ENCODE peak calls at places on chromosomes 1 and 21, in four cellular contexts. C is GM20000, E is WTC11, A is endothelial cell. G is an unnamed sample.

GRCh38 chr1:2544875-2545638 is 11.1 kb upstream of the TNFRSF14 start:
- DNase-seq in C (no peak), E (no peak), A (no peak), G (peak; percentile 52)

GRCh38 chr1:171984850-171985485 is 143.7 kb downstream of the DNM3 start:
- DNase-seq in C (peak; percentile 33), E (no peak), A (no peak), G (no peak)

GRCh38 chr1:29753771-29754607 is 517.7 kb downstream of the PTPRU start:
- DNase-seq in C (no peak), E (no peak), A (no peak), G (peak; percentile 35)

GRCh38 chr21:21210552-21210951 is 212.3 kb downstream of the NCAM2 start:
- DNase-seq in C (no peak), E (no peak), A (no peak), G (no peak)

GRCh38 chr1:905811-906531 is 17.8 kb upstream of the SAMD11 start:
- DNase-seq in C (peak; percentile 37), E (no peak), A (no peak), G (peak; percentile 14)

GRCh38 chr1:203668401-203668800 is 41.8 kb downstream of the ATP2B4 start:
- DNase-seq in C (no peak), E (no peak), A (no peak), G (peak; percentile 26)

GRCh38 chr1:230144010-230144614 is 77.1 kb downstream of the GALNT2 start:
- DNase-seq in C (no peak), E (no peak), A (no peak), G (no peak)

GRCh38 chr1:85318217-85318616 is 41.8 kb upstream of the BCL10 start:
- DNase-seq in C (no peak), E (no peak), A (no peak), G (no peak)

GRCh38 chr1:93576346-93576745 is 105.3 kb downstream of the BCAR3 start:
- DNase-seq in C (no peak), E (no peak), A (no peak), G (no peak)

GRCh38 chr1:194104247-194104844 is 917.9 kb upstream of the B3GALT2 start:
- DNase-seq in C (no peak), E (no peak), A (no peak), G (peak; percentile 52)

GRCh38 chr1:55378582-55378981 is 163.4 kb upstream of the USP24 start:
- DNase-seq in C (peak; percentile 16), E (peak; percentile 77), A (peak; percentile 59), G (peak; percentile 64)

GRCh38 chr1:154750681-154751665 is 119.1 kb downstream of the KCNN3 start:
- DNase-seq in C (no peak), E (no peak), A (no peak), G (peak; percentile 61)

GRCh38 chr21:21007606-21008005 is 9.4 kb downstream of the NCAM2 start:
- DNase-seq in C (no peak), E (no peak), A (no peak), G (no peak)

GRCh38 chr1:37923551-37923889 is 23.3 kb downstream of the INPP5B start:
- DNase-seq in C (no peak), E (no peak), A (no peak), G (no peak)

GRCh38 chr1:30258876-30259275 is 464.5 kb downstream of the MATN1 start:
- DNase-seq in C (no peak), E (no peak), A (no peak), G (no peak)

GRCh38 chr21:46661211-46661625 is 25.7 kb downstream of the PRMT2 start:
- DNase-seq in C (peak; percentile 91), E (peak; percentile 74), A (peak; percentile 67), G (peak; percentile 85)

GRCh38 chr1:87644500-87645245 is 316.0 kb downstream of the LMO4 start:
- DNase-seq in C (no peak), E (no peak), A (no peak), G (no peak)

GRCh38 chr1:147605591-147605990 is 64.3 kb downstream of the BCL9 start:
- DNase-seq in C (no peak), E (no peak), A (no peak), G (no peak)

GRCh38 chr1:27346991-27347627 is 5.3 kb downstream of the SYTL1 start:
- DNase-seq in C (no peak), E (no peak), A (no peak), G (no peak)

GRCh38 chr1:208256556-208256955 is 12.4 kb upstream of the PLXNA2 start:
- DNase-seq in C (no peak), E (no peak), A (no peak), G (no peak)

GRCh38 chr1:207815913-207816312 is 64.1 kb downstream of the CD46 start:
- DNase-seq in C (no peak), E (no peak), A (no peak), G (no peak)

GRCh38 chr1:119506941-119507340 is at the start of gene HSD3B1:
- DNase-seq in C (no peak), E (no peak), A (no peak), G (no peak)

GRCh38 chr1:33195560-33195959 is 13.7 kb upstream of the TRIM62 start:
- DNase-seq in C (no peak), E (no peak), A (no peak), G (no peak)

GRCh38 chr1:77889240-77889637 is 815 bp downstream of the NEXN start:
- DNase-seq in C (peak; percentile 30), E (no peak), A (no peak), G (no peak)

GRCh38 chr1:167086033-167086432 is 4.1 kb downstream of the GPA33 start:
- DNase-seq in C (no peak), E (no peak), A (no peak), G (no peak)

GRCh38 chr1:211196880-211197279 is 62.3 kb upstream of the RCOR3 start:
- DNase-seq in C (no peak), E (no peak), A (no peak), G (no peak)

GRCh38 chr1:41394405-41394804 is 33.2 kb downstream of the FOXO6 start:
- DNase-seq in C (no peak), E (no peak), A (no peak), G (no peak)

GRCh38 chr21:17523007-17523451 is 10.2 kb downstream of the CXADR start:
- DNase-seq in C (no peak), E (no peak), A (no peak), G (no peak)

GRCh38 chr21:33028759-33029511 is 3.2 kb downstream of the OLIG2 start:
- DNase-seq in C (peak; percentile 35), E (no peak), A (no peak), G (peak; percentile 49)

GRCh38 chr1:119372493-119373086 is 4.0 kb downstream of the HAO2 start:
- DNase-seq in C (peak; percentile 38), E (peak; percentile 69), A (peak; percentile 56), G (no peak)

GRCh38 chr1:58857673-58858343 is 74.0 kb upstream of the JUN start:
- DNase-seq in C (peak; percentile 28), E (no peak), A (no peak), G (no peak)

GRCh38 chr1:181551249-181551648 is 67.9 kb downstream of the CACNA1E start:
- DNase-seq in C (no peak), E (no peak), A (no peak), G (peak; percentile 64)

DNA sequence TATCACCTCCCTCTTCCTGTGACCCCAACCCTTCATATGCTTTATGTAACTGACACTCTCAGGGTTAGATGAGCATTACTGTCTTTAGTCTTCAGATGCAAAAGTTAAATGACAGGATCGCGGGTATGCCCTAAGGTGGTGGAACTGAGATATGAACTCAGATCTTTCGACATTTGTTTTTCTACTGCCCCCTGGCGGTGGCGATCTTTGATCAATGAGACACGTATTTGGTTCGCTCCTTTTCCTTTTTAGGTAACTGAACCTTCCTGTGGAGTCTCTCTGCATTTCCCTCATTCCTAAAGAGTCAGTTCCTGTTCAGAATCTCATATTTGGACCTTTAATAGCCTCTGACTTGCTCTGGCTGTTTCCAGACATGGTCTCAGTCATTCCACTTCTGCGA is 47.8 kb upstream of the ZP4 start:
- DNase-seq in C (no peak), E (peak; percentile 76), A (no peak), G (no peak)
- TF ChIP-seq CTCF in C (no peak), E (peak; percentile 53), A (peak; percentile 44), G (no peak)

GRCh38 chr1:3891329-3891867 is 8.7 kb downstream of the C1orf174 start:
- DNase-seq in C (no peak), E (no peak), A (no peak), G (no peak)
- TF ChIP-seq CTCF in C (no peak), E (no peak), A (no peak), G (no peak)

GRCh38 chr1:101967871-101968270 is 28.9 kb downstream of the OLFM3 start:
- DNase-seq in C (no peak), E (no peak), A (no peak), G (no peak)

GRCh38 chr1:101975371-101975770 is 21.4 kb downstream of the OLFM3 start:
- DNase-seq in C (no peak), E (no peak), A (no peak), G (no peak)

GRCh38 chr1:101976161-101976560 is 20.6 kb downstream of the OLFM3 start:
- DNase-seq in C (no peak), E (no peak), A (no peak), G (no peak)

GRCh38 chr1:101974599-101975225 is 22.0 kb downstream of the OLFM3 start:
- DNase-seq in C (no peak), E (no peak), A (no peak), G (no peak)

DNA sequence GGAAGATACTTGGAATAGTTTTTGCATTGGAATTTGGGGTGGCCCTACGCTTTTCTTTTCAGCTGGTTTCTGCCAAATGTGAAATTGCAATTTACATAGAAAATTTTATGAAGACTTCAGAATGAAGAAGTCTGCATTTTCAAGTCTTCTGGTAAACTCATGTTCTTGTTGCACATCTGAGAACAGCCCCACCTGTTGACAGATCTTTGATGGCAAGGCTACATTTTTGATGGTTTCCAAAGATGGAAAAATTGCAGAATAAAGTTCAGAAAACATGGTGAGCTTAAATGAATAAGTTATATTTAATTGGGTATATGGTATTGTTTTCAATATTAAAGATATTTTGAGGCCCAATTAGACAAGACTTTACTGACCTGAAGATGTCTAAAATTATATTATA is 25.4 kb downstream of the OLFM3 start:
- DNase-seq in C (no peak), E (no peak), A (no peak), G (no peak)
- TF ChIP-seq CTCF in C (no peak), E (no peak), A (no peak), G (no peak)

GRCh38 chr1:90393025-90393424 is 324.1 kb downstream of the BARHL2 start:
- DNase-seq in C (no peak), E (no peak), A (no peak), G (no peak)
- TF ChIP-seq CTCF in C (no peak), E (no peak), A (no peak), G (no peak)